ENCODE peak calls at places on chromosome 9, in six cellular contexts. K is right lobe of liver, G is heart left ventricle, L is vagina, I is suprapubic skin, Y is transverse colon. J is an unnamed sample.
A peak's percentile ranks its signal among the peaks of the same experiment; 100 is the strongest.

GRCh38 chr9:135069556-135070197 is 17.8 kb upstream of the OLFM1 start:
- DNase-seq in K (peak; percentile 35), G (no peak), L (no peak), I (peak; percentile 50), Y (peak; percentile 1), J (no peak)

GRCh38 chr9:7656648-7657047 is 142.9 kb downstream of the DMAC1 start:
- DNase-seq in K (no peak), G (no peak), L (no peak), I (no peak), Y (peak; percentile 13), J (no peak)

GRCh38 chr9:8208465-8208864 is 408.9 kb upstream of the DMAC1 start:
- DNase-seq in K (no peak), G (no peak), L (no peak), I (no peak), Y (no peak), J (no peak)

GRCh38 chr9:124868511-124869465 is 6.9 kb downstream of the ARPC5L start:
- DNase-seq in K (peak; percentile 92), G (peak; percentile 91), L (no peak), I (peak; percentile 89), Y (peak; percentile 91), J (peak; percentile 91)

GRCh38 chr9:99509900-99510299 is 287.8 kb downstream of the SEC61B start:
- DNase-seq in K (no peak), G (no peak), L (no peak), I (no peak), Y (no peak), J (no peak)

GRCh38 chr9:6467006-6467625 is 54.1 kb downstream of the UHRF2 start:
- DNase-seq in K (no peak), G (no peak), L (no peak), I (no peak), Y (no peak), J (no peak)

GRCh38 chr9:124145903-124146575 is 111.7 kb upstream of the NEK6 start:
- DNase-seq in K (no peak), G (no peak), L (peak; percentile 2), I (no peak), Y (no peak), J (no peak)

GRCh38 chr9:136658849-136659535 is 3.7 kb upstream of the EGFL7 start:
- DNase-seq in K (no peak), G (no peak), L (no peak), I (no peak), Y (no peak), J (no peak)

GRCh38 chr9:110123364-110124095 is 84.4 kb downstream of the C9orf152 start:
- DNase-seq in K (no peak), G (no peak), L (no peak), I (no peak), Y (no peak), J (no peak)

GRCh38 chr9:106947501-106947900 is 84.5 kb downstream of the ZNF462 start:
- DNase-seq in K (no peak), G (no peak), L (no peak), I (no peak), Y (no peak), J (no peak)

GRCh38 chr9:132887181-132888120 is 8.8 kb downstream of the SPACA9 start:
- DNase-seq in K (no peak), G (no peak), L (no peak), I (no peak), Y (no peak), J (peak; percentile 31)

GRCh38 chr9:97958812-97959511 is 21.0 kb upstream of the HEMGN start:
- DNase-seq in K (no peak), G (no peak), L (no peak), I (no peak), Y (no peak), J (no peak)

GRCh38 chr9:133775951-133776905 is 38.1 kb upstream of the SARDH start:
- DNase-seq in K (peak; percentile 51), G (peak; percentile 15), L (no peak), I (no peak), Y (no peak), J (no peak)

GRCh38 chr9:110452227-110452801 is 114.7 kb upstream of the TXNDC8 start:
- DNase-seq in K (no peak), G (no peak), L (no peak), I (no peak), Y (no peak), J (no peak)

GRCh38 chr9:129885018-129885669 is 49.9 kb downstream of the USP20 start:
- DNase-seq in K (no peak), G (peak; percentile 57), L (peak; percentile 89), I (no peak), Y (peak; percentile 72), J (peak; percentile 58)

GRCh38 chr9:130766031-130766903 is 68.8 kb upstream of the ABL1 start:
- DNase-seq in K (no peak), G (no peak), L (no peak), I (no peak), Y (peak; percentile 55), J (no peak)

DNA sequence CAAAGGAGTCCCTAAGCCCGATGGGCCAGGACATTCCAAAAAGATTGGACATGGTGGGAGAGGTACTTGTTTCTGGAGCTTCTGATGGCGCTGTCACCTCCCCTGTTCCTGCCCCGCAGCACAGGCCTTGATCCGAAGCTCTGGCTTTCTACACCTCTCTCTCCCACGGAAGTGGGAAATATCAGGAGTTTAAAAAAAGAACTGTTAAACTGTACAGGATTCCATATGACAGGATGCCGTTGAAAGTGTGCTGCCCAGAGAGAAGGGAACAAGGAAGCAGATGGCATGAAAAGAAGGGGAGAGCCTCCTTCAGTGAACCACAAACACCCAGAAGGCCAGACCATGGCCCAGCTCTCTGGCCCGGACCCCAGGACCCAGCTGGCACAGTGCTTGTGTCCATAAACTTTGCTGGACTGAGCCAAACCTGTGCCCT is 26.8 kb upstream of the SLC2A8 start:
- DNase-seq in K (no peak), G (no peak), L (peak; percentile 42), I (peak; percentile 45), Y (no peak), J (no peak)
- H3K4me3 ChIP-seq in K (no peak overlapping the region), G (no peak overlapping the region), L (no peak overlapping the region), I (no peak overlapping the region), Y (no peak overlapping the region), J (no peak overlapping the region)

DNA sequence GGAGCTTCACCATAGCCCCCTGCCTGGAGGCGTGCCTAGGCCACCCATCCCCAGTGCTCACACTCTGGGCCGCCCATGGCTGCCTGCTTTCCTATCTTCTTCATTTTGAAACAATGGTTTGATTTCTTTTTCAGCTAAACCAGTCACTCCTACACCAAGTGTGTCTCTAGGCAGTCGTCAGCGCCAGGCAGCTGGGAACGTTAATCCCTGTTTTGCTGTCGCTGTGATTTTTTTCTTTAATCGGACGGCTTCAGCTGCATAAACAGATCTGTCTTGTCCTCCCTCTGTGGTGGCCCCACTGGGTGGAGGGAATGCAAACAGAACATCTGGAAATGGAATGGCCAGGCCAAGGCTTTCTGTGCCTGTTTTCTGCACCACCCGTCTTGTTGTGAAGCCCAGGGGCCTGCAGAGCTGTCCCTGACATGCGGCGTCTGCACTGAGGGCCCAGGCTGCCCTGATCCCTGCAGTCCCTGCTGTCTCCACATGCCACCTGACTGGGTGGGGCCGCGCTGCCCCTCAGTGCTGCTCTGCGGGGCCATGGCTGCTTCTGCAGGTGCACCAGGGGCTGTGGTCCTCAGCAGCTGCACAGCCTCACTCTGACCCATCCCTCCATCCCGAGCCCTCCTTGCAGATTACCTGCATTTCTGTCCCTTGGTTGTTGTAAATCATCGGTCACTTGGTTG is 51.5 kb downstream of the WNK2 start:
- DNase-seq in K (no peak), G (no peak), L (no peak), I (no peak), Y (no peak), J (no peak)
- TF ChIP-seq POLR2A in K (no peak), G (no peak), L (no peak), I (no peak), Y (no peak), J (no peak)

GRCh38 chr9:105700598-105701544 is 6.5 kb downstream of the TMEM38B start:
- DNase-seq in K (no peak), G (no peak), L (no peak), I (no peak), Y (peak; percentile 34), J (no peak)
- H3K4me3 ChIP-seq in K (no peak overlapping the region), G (no peak overlapping the region), L (no peak overlapping the region), I (no peak overlapping the region), Y (no peak overlapping the region), J (no peak overlapping the region)

DNA sequence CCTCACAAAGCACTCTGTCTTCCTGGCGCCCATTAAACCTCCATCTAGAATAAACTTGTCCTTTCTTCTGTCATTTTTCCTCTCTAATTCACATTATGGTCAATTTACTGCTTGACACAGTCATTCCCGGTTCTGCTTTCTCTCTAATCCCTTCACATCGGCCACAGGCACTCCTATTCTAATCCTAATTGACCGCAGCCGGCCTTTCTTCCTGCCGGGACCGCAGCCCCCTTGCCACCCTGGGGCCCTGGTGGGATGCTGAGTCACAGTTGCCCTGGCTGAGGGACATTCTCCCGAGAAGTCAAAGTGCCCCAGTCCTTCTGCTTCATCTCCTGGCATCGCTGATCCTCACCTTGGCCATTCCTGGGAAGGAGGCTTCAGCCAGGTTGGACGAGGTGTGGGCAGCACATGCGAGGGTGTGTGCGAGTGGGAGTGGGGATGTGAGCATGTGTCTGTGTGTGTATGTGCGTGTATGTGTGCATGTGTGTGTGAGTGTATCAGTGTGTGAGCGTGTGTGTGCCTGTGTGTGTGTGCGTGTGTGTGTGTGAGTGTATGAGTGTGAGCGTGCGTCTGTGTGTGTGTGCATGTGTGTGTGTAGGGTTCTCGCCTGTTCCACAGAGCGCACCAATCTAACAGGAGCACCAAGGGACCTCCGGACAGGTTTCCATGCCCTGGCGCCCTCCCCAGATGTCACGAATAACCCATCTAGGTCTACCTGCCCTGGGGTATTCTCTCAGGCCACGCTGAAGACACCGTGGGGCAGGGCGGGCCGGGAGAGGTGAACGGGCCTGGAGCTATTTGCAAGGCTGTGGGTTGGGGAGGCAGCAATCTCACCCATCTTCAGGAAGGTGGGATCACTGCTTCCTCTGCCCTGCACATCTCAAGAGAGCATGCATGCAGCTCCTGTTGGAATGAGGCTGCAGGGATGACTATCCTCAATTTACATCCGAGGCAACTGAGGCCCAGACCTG is 191.2 kb downstream of the PAX5 start:
- DNase-seq in K (no peak), G (no peak), L (no peak), I (no peak), Y (no peak), J (no peak)
- TF ChIP-seq POLR2A in K (no peak), G (no peak), L (no peak), I (no peak), Y (no peak), J (no peak)

DNA sequence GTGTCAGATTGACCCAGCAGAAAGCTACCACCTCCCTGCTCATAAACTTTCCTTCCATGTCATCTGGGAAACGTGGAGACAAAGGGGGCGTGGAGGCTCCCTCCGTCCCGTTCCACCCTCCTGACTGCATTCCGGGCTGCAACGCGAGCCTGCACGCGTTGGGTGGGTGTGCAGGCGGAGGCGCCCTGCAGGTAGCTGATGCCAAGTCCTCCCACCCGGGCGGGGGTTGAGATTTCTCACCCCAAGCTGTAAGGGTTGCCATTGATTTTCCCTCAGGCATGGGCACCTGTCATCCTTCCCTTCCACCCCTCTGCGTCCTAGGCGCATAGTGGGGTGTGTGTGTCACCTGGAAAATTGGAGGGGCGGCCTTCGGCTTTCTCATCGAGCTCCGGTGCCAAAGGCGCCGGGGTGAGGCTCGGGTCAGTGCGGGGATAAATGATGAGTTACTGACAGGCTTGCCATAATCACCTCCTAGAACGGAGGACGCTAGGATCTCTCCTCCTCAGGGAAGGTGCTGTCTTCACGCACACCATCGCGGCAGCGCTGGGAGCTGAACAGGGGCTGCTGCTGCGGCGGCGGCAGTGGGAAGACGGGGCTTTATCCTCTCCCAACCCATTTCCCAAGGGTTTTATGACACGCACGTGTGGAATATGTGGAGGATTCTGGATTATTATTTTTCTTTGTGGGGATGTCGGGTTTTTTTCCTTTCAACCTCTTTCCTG is 934 bp downstream of the PLPPR1 start:
- DNase-seq in K (peak; percentile 37), G (no peak), L (no peak), I (no peak), Y (no peak), J (no peak)
- H3K4me3 ChIP-seq in K (peak overlapping the region; percentile 71), G (peak overlapping the region; percentile 51), L (no peak overlapping the region), I (peak overlapping the region; percentile 56), Y (no peak overlapping the region), J (no peak overlapping the region)

J was measured in ovary.